ENCODE peak calls at places on chromosomes 6 and 20, in six cellular contexts. Z is EH, K is HEK293T, R is body of pancreas, O is A549, M is right atrium auricular region. Y is an unnamed sample.

GRCh38 chr20:3749689-3750639 is 17.5 kb downstream of the HSPA12B start:
- DNase-seq in M (no peak), K (peak; percentile 66), R (peak; percentile 58), O (peak; percentile 98), Z (no peak), Y (peak; percentile 23)

GRCh38 chr20:41133709-41134361 is 3.5 kb upstream of the PLCG1 start:
- DNase-seq in K (no peak), Z (no peak), O (no peak), M (no peak), R (no peak), Y (no peak)

GRCh38 chr6:24376875-24377274 is 19.0 kb upstream of the DCDC2 start:
- DNase-seq in K (no peak), M (no peak), O (no peak), Z (no peak), R (no peak), Y (no peak)

GRCh38 chr6:159169557-159170332 is 545 bp downstream of the FNDC1 start:
- DNase-seq in M (no peak), Z (peak; percentile 46), O (peak; percentile 25), R (no peak), K (peak; percentile 68), Y (peak; percentile 3)

GRCh38 chr6:125046107-125046925 is 84.1 kb downstream of the RNF217 start:
- DNase-seq in O (no peak), R (no peak), M (no peak), K (no peak), Z (peak; percentile 92), Y (no peak)

GRCh38 chr6:100670056-100670455 is 205.3 kb upstream of the SIM1 start:
- DNase-seq in Z (no peak), K (no peak), M (no peak), O (no peak), R (no peak), Y (no peak)

GRCh38 chr6:28757429-28758045 is 166.2 kb downstream of the TRIM27 start:
- DNase-seq in M (no peak), R (no peak), Z (no peak), K (no peak), O (no peak), Y (no peak)

GRCh38 chr20:57918546-57918945 is 208.7 kb upstream of the PMEPA1 start:
- DNase-seq in R (no peak), O (no peak), Z (no peak), K (no peak), M (no peak), Y (no peak)

GRCh38 chr20:2742934-2743559 is 50.5 kb downstream of the EBF4 start:
- DNase-seq in O (peak; percentile 87), R (peak; percentile 55), M (peak; percentile 58), Z (peak; percentile 62), K (peak; percentile 89), Y (peak; percentile 51)

GRCh38 chr6:20564269-20564668 is 30.0 kb downstream of the CDKAL1 start:
- DNase-seq in Z (peak; percentile 39), O (no peak), K (no peak), M (no peak), R (no peak), Y (peak; percentile 11)

GRCh38 chr6:1766663-1767062 is 156.9 kb downstream of the FOXC1 start:
- DNase-seq in O (no peak), K (no peak), Z (no peak), M (no peak), R (peak; percentile 49), Y (no peak)

Y was measured in naive B cell.